ENCODE peak calls at places on chromosomes 3 and 15, in ten cellular contexts. D, R, Q, W, C, B, A, G, E and F are unnamed samples.
A peak's percentile ranks its signal among the peaks of the same experiment; 100 is the strongest.

GRCh38 chr3:9067352-9067975 is 104.2 kb upstream of the RAD18 start:
- DNase-seq in E (peak; percentile 65), W (peak; percentile 78), Q (peak; percentile 50), D (peak; percentile 50), G (peak; percentile 79), B (peak; percentile 71), R (peak; percentile 56), C (peak; percentile 69), A (peak; percentile 23), F (peak; percentile 81)

GRCh38 chr3:54988302-54989022 is 60.6 kb upstream of the LRTM1 start:
- DNase-seq in B (peak; percentile 90), W (no peak), R (peak; percentile 85), A (no peak), E (no peak), G (no peak), C (no peak), D (no peak), Q (peak; percentile 21), F (peak; percentile 89)

GRCh38 chr3:44355634-44356033 is 17.1 kb downstream of the TCAIM start:
- DNase-seq in W (peak; percentile 60), Q (no peak), G (no peak), C (no peak), A (peak; percentile 63), D (no peak), B (peak; percentile 91), R (peak; percentile 88), E (no peak), F (peak; percentile 89)

GRCh38 chr3:188558343-188559068 is 404.5 kb downstream of the LPP start:
- DNase-seq in A (no peak), D (no peak), B (peak; percentile 39), E (no peak), W (no peak), R (peak; percentile 62), G (no peak), C (no peak), Q (no peak), F (peak; percentile 38)

GRCh38 chr15:91468861-91469260 is 368.8 kb downstream of the SV2B start:
- DNase-seq in A (no peak), D (no peak), B (no peak), G (peak; percentile 26), R (no peak), Q (no peak), C (no peak), W (no peak), E (no peak), F (no peak)

GRCh38 chr3:123331006-123331405 is 117.9 kb downstream of the ADCY5 start:
- DNase-seq in A (no peak), B (no peak), E (no peak), G (peak; percentile 60), Q (no peak), R (no peak), D (no peak), W (no peak), C (no peak), F (no peak)

GRCh38 chr3:55541456-55541855 is 54.4 kb upstream of the WNT5A start:
- DNase-seq in B (no peak), Q (no peak), R (no peak), D (no peak), C (no peak), G (no peak), E (no peak), A (no peak), W (no peak), F (no peak)

GRCh38 chr15:42367041-42367440 is 7.7 kb downstream of the CAPN3 start:
- DNase-seq in Q (no peak), R (no peak), E (no peak), A (no peak), W (no peak), D (no peak), G (no peak), B (no peak), C (no peak), F (no peak)

GRCh38 chr15:42107483-42107882 is 13.1 kb upstream of the PLA2G4D start:
- DNase-seq in D (no peak), A (peak; percentile 25), B (no peak), G (no peak), E (no peak), C (no peak), Q (peak; percentile 96), W (no peak), R (peak; percentile 5), F (no peak)

GRCh38 chr15:98628216-98628615 is 20.1 kb upstream of the IGF1R start:
- DNase-seq in W (no peak), C (no peak), G (no peak), R (peak; percentile 3), E (no peak), B (no peak), D (no peak), Q (no peak), A (no peak), F (peak; percentile 28)

GRCh38 chr3:312170-312569 is 115.6 kb downstream of the CHL1 start:
- DNase-seq in D (no peak), G (no peak), R (no peak), C (no peak), A (no peak), E (no peak), Q (no peak), B (no peak), W (no peak), F (no peak)

GRCh38 chr3:172808969-172809546 is 58.5 kb downstream of the ECT2 start:
- DNase-seq in D (no peak), W (peak; percentile 60), R (peak; percentile 38), G (peak; percentile 33), B (peak; percentile 61), C (no peak), A (peak; percentile 19), Q (no peak), E (no peak), F (peak; percentile 84)

GRCh38 chr3:96813820-96814580 is 394 bp upstream of the EPHA6 start:
- DNase-seq in D (peak; percentile 57), Q (peak; percentile 38), B (peak; percentile 7), E (no peak), C (peak; percentile 67), R (peak; percentile 58), A (peak; percentile 37), G (peak; percentile 77), W (peak; percentile 66), F (peak; percentile 82)

GRCh38 chr3:96814581-96815567 is at the start of gene EPHA6:
- DNase-seq in R (peak; percentile 3), E (peak; percentile 65), A (no peak), W (no peak), C (peak; percentile 19), Q (no peak), G (peak; percentile 34), B (no peak), D (no peak), F (peak; percentile 3)

GRCh38 chr3:96813134-96813819 is 1.1 kb upstream of the EPHA6 start:
- DNase-seq in W (peak; percentile 87), R (peak; percentile 62), A (peak; percentile 57), E (peak; percentile 89), Q (peak; percentile 67), D (peak; percentile 77), B (peak; percentile 30), G (peak; percentile 93), C (peak; percentile 82), F (peak; percentile 89)
- H3K9ac ChIP-seq in W (peak overlapping the region; percentile 18), R (no peak overlapping the region), A (no peak overlapping the region), E (peak overlapping the region; percentile 50), Q (no peak overlapping the region), D (peak overlapping the region; percentile 70), B (no peak overlapping the region), G (no peak overlapping the region), C (no peak overlapping the region), F (peak overlapping the region; percentile 54)

GRCh38 chr3:182608876-182609275 is 184.4 kb upstream of the ATP11B start:
- DNase-seq in W (no peak), R (no peak), Q (no peak), B (no peak), G (no peak), C (peak; percentile 15), E (no peak), A (no peak), D (no peak), F (no peak)
- H3K4me3 ChIP-seq in W (no peak overlapping the region), R (no peak overlapping the region), Q (no peak overlapping the region), B (no peak overlapping the region), G (no peak overlapping the region), C (no peak overlapping the region), E (no peak overlapping the region), A (no peak overlapping the region), D (no peak overlapping the region), F (no peak overlapping the region)

GRCh38 chr3:47916696-47917095 is 99.5 kb downstream of the MAP4 start:
- DNase-seq in R (no peak), C (no peak), D (no peak), G (no peak), W (no peak), E (no peak), A (no peak), Q (no peak), B (no peak), F (no peak)
- H3K36me3 ChIP-seq in R (peaks cover 16% of the 10 kb centered on the region), C (peaks cover 21% of the 10 kb centered on the region), D (peaks cover 89% of the 10 kb centered on the region), G (no peaks in the 10 kb centered on the region), W (peaks cover 49% of the 10 kb centered on the region), E (peaks cover 30% of the 10 kb centered on the region), A (peaks cover 35% of the 10 kb centered on the region), Q (no peaks in the 10 kb centered on the region), B (peaks cover 49% of the 10 kb centered on the region), F (peaks cover 83% of the 10 kb centered on the region)

GRCh38 chr3:36362973-36363372 is 17.3 kb upstream of the STAC start:
- DNase-seq in W (peak; percentile 81), E (no peak), R (peak; percentile 83), B (peak; percentile 0), C (no peak), D (no peak), Q (no peak), A (peak; percentile 81), G (no peak), F (peak; percentile 48)

GRCh38 chr3:36366308-36366707 is 14.0 kb upstream of the STAC start:
- DNase-seq in A (no peak), D (no peak), C (no peak), Q (no peak), W (no peak), R (no peak), B (no peak), G (no peak), E (no peak), F (no peak)

GRCh38 chr3:36362216-36362615 is 18.1 kb upstream of the STAC start:
- DNase-seq in Q (no peak), A (peak; percentile 56), C (no peak), G (no peak), D (no peak), W (no peak), R (peak; percentile 45), B (no peak), E (no peak), F (peak; percentile 7)

GRCh38 chr3:36364260-36364659 is 16.0 kb upstream of the STAC start:
- DNase-seq in Q (no peak), R (no peak), A (no peak), W (no peak), C (no peak), D (no peak), B (no peak), E (no peak), G (no peak), F (no peak)

DNA sequence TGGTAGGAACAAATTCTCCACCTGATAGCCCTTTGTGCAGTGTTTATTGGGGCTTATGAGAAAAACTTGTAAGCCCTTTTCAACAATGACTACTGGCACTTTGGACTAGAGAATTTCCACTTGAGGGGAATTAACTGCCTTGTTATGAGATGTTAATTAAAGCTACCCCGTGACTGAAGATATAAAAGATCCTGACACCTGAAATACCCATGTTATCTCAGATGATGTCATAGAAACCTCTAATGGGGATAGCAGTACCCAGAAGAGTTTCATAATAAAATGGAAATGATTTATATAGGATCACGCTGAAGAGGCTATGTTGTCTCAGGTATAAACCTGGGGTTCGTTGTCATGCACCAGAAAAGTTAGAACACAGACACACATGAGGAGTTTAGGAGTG is 14.5 kb upstream of the STAC start:
- DNase-seq in E (no peak), Q (no peak), R (no peak), D (no peak), A (no peak), B (no peak), W (no peak), C (no peak), G (no peak), F (no peak)
- H3K9ac ChIP-seq in E (no peak overlapping the region), Q (no peak overlapping the region), R (no peak overlapping the region), D (no peak overlapping the region), A (no peak overlapping the region), B (no peak overlapping the region), W (no peak overlapping the region), C (no peak overlapping the region), G (no peak overlapping the region), F (no peak overlapping the region)